ENCODE peak calls at places on chromosomes 3 and 15, in eight cellular contexts. B, F, G, E, S, Q, A and M are unnamed samples.

GRCh38 chr15:83653639-83654378 is at the start of gene ADAMTSL3:
- DNase-seq in E (peak; percentile 56), A (peak; percentile 55), F (no peak), S (no peak), G (peak; percentile 77), Q (no peak), B (no peak), M (no peak)

GRCh38 chr3:78765671-78766485 is 1001.9 kb downstream of the ROBO1 start:
- DNase-seq in B (no peak), F (no peak), A (no peak), S (no peak), Q (no peak), E (no peak), G (no peak), M (no peak)

GRCh38 chr15:40435331-40436089 is 5.2 kb upstream of the BAHD1 start:
- DNase-seq in G (no peak), B (no peak), Q (no peak), E (no peak), F (no peak), S (no peak), A (no peak), M (no peak)

GRCh38 chr3:99659032-99659431 is 20.6 kb downstream of the COL8A1 start:
- DNase-seq in A (no peak), E (peak; percentile 96), S (no peak), G (peak; percentile 72), Q (no peak), B (no peak), F (no peak), M (no peak)

GRCh38 chr15:68730491-68731317 is 90.0 kb downstream of the ANP32A start:
- DNase-seq in S (no peak), E (peak; percentile 68), A (peak; percentile 73), F (peak; percentile 25), B (no peak), G (no peak), Q (no peak), M (no peak)

GRCh38 chr3:74045000-74045399 is 420.3 kb upstream of the PDZRN3 start:
- DNase-seq in E (no peak), B (no peak), A (no peak), Q (no peak), F (no peak), S (no peak), G (no peak), M (no peak)

GRCh38 chr3:86708908-86709307 is 282.0 kb downstream of the VGLL3 start:
- DNase-seq in A (no peak), E (no peak), Q (no peak), F (no peak), B (no peak), G (no peak), S (no peak), M (no peak)

GRCh38 chr3:27134165-27134796 is 234.9 kb downstream of the NEK10 start:
- DNase-seq in S (peak; percentile 53), F (peak; percentile 15), Q (peak; percentile 84), G (peak; percentile 55), B (no peak), A (peak; percentile 76), E (peak; percentile 79), M (no peak)

GRCh38 chr3:187694801-187695200 is 7.6 kb downstream of the RTP2 start:
- DNase-seq in S (no peak), E (peak; percentile 8), B (no peak), F (no peak), G (no peak), A (no peak), Q (no peak), M (no peak)

GRCh38 chr3:10757821-10758130 is 58.3 kb upstream of the SLC6A11 start:
- DNase-seq in Q (no peak), G (no peak), F (no peak), A (no peak), S (no peak), E (no peak), B (no peak), M (no peak)

GRCh38 chr15:41511331-41512077 is 2.1 kb downstream of the LTK start:
- DNase-seq in Q (no peak), B (no peak), S (no peak), E (no peak), F (no peak), G (no peak), A (no peak), M (no peak)

GRCh38 chr15:76057332-76058000 is 2.3 kb upstream of the TMEM266 start:
- DNase-seq in F (no peak), B (no peak), Q (no peak), G (no peak), S (peak; percentile 33), E (peak; percentile 61), A (peak; percentile 15), M (no peak)

GRCh38 chr15:89845305-89845893 is 30.7 kb upstream of the ANPEP start:
- DNase-seq in B (no peak), S (no peak), F (no peak), G (no peak), E (peak; percentile 92), Q (no peak), A (no peak), M (no peak)

GRCh38 chr3:159604151-159604581 is 384.5 kb upstream of the IL12A start:
- DNase-seq in Q (no peak), G (no peak), F (no peak), A (no peak), E (peak; percentile 53), B (no peak), S (no peak), M (no peak)